ENCODE peak calls at places on chromosomes 13 and 19, in ten cellular contexts. T is GM12891, Y is transverse colon, N is upper lobe of left lung, Q is suprapubic skin, C is H1, U is breast epithelium, F is prostate gland, A is HCT116, R is sigmoid colon. P is an unnamed sample.

GRCh38 chr13:52195052-52195837 is 35.8 kb upstream of the NEK3 start:
- DNase-seq in T (peak; percentile 44), Q (peak; percentile 88), U (peak; percentile 50), C (peak; percentile 75), F (peak; percentile 24), Y (peak; percentile 79), A (no peak), R (peak; percentile 94), N (peak; percentile 74), P (peak; percentile 48)

GRCh38 chr19:32914879-32915278 is 45.3 kb upstream of the SLC7A9 start:
- DNase-seq in A (no peak), C (no peak), R (no peak), U (no peak), F (no peak), Y (no peak), Q (no peak), N (no peak), T (no peak), P (no peak)

GRCh38 chr19:768424-768823 is 17.5 kb downstream of the MISP start:
- DNase-seq in Q (no peak), Y (no peak), R (no peak), N (no peak), C (no peak), A (no peak), U (no peak), F (no peak), T (no peak), P (no peak)

GRCh38 chr19:51689751-51690358 is 3.3 kb upstream of the SPACA6 start:
- DNase-seq in C (peak; percentile 83), A (no peak), F (no peak), Y (peak; percentile 28), Q (no peak), U (no peak), N (no peak), R (peak; percentile 80), T (no peak), P (no peak)

GRCh38 chr13:45737571-45738002 is 35.5 kb downstream of the CBY2 start:
- DNase-seq in Y (no peak), A (peak; percentile 16), U (no peak), T (peak; percentile 30), F (no peak), C (peak; percentile 71), Q (no peak), N (no peak), R (no peak), P (no peak)

GRCh38 chr13:46595136-46595917 is 42.4 kb downstream of the LRCH1 start:
- DNase-seq in U (peak; percentile 80), R (no peak), Q (no peak), C (no peak), T (no peak), F (peak; percentile 68), Y (no peak), N (no peak), A (no peak), P (no peak)

GRCh38 chr19:1293782-1294621 is 8.3 kb downstream of the EFNA2 start:
- DNase-seq in Q (no peak), N (no peak), R (no peak), F (no peak), T (no peak), Y (no peak), A (no peak), C (no peak), U (no peak), P (no peak)

GRCh38 chr13:47351798-47352197 is 454.9 kb upstream of the HTR2A start:
- DNase-seq in T (no peak), N (no peak), R (no peak), A (no peak), U (no peak), Q (no peak), C (no peak), F (no peak), Y (no peak), P (no peak)

GRCh38 chr19:57642396-57643046 is 9.6 kb downstream of the ZNF211 start:
- DNase-seq in R (no peak), C (no peak), Q (no peak), N (no peak), Y (no peak), U (no peak), T (no peak), A (no peak), F (peak; percentile 58), P (no peak)

GRCh38 chr13:67803118-67803517 is 573.0 kb upstream of the PCDH9 start:
- DNase-seq in Q (no peak), N (no peak), T (no peak), R (no peak), F (no peak), Y (no peak), C (no peak), A (no peak), U (no peak), P (no peak)

GRCh38 chr13:74191036-74191809 is 57.0 kb upstream of the KLF12 start:
- DNase-seq in U (no peak), Y (no peak), R (no peak), F (no peak), N (no peak), T (no peak), C (no peak), A (no peak), Q (no peak), P (no peak)

GRCh38 chr19:19657397-19657783 is 6.1 kb downstream of the ATP13A1 start:
- DNase-seq in C (no peak), U (no peak), A (no peak), Q (no peak), N (no peak), F (no peak), Y (no peak), R (no peak), T (no peak), P (peak; percentile 3)

GRCh38 chr19:17213334-17213733 is 1.8 kb upstream of the USE1 start:
- DNase-seq in C (no peak), Y (no peak), U (no peak), A (no peak), F (no peak), R (no peak), Q (no peak), T (no peak), N (no peak), P (no peak)
- TF ChIP-seq POLR2AphosphoS5 in C (no peak), Y (no peak), U (no peak), A (no peak), F (no peak), R (no peak), Q (no peak), T (peak; percentile 70), N (no peak), P (peak; percentile 64)

GRCh38 chr13:43953370-43953769 is 73.7 kb downstream of the LACC1 start:
- DNase-seq in N (no peak), T (no peak), U (peak; percentile 48), A (no peak), C (no peak), F (no peak), Q (no peak), Y (no peak), R (no peak), P (no peak)

GRCh38 chr13:43946281-43946680 is 66.6 kb downstream of the LACC1 start:
- DNase-seq in U (no peak), F (no peak), T (no peak), Q (no peak), R (no peak), C (no peak), A (no peak), Y (no peak), N (no peak), P (no peak)

GRCh38 chr13:43942301-43942700 is 62.6 kb downstream of the LACC1 start:
- DNase-seq in C (no peak), U (no peak), Q (no peak), N (no peak), A (no peak), Y (no peak), T (no peak), R (no peak), F (no peak), P (no peak)

GRCh38 chr13:43948059-43948458 is 68.4 kb downstream of the LACC1 start:
- DNase-seq in F (no peak), R (no peak), N (no peak), U (no peak), T (no peak), A (no peak), C (no peak), Q (no peak), Y (no peak), P (no peak)
- TF ChIP-seq POLR2A in F (no peak), R (no peak), N (no peak), U (no peak), T (no peak), A (no peak), C (no peak), Q (no peak), Y (no peak), P (no peak)

GRCh38 chr19:53867225-53868090 is at the start of gene MYADM:
- DNase-seq in A (peak; percentile 95), T (peak; percentile 17), F (peak; percentile 95), R (peak; percentile 100), U (peak; percentile 99), Q (peak; percentile 99), N (peak; percentile 98), Y (peak; percentile 100), C (peak; percentile 100), P (peak; percentile 77)

GRCh38 chr19:53865918-53866696 is 1.6 kb upstream of the MYADM start:
- DNase-seq in C (peak; percentile 83), Q (peak; percentile 92), U (peak; percentile 62), R (peak; percentile 91), Y (peak; percentile 81), A (peak; percentile 60), N (peak; percentile 72), F (peak; percentile 32), T (no peak), P (peak; percentile 58)

GRCh38 chr19:53868091-53868891 is 608 bp downstream of the MYADM start:
- DNase-seq in Q (peak; percentile 91), U (peak; percentile 66), Y (peak; percentile 69), F (peak; percentile 22), R (peak; percentile 89), A (no peak), T (peak; percentile 23), C (peak; percentile 71), N (peak; percentile 66), P (no peak)

GRCh38 chr19:53865523-53865917 is 2.2 kb upstream of the MYADM start:
- DNase-seq in Q (no peak), R (no peak), A (no peak), U (no peak), C (no peak), N (no peak), F (no peak), T (no peak), Y (no peak), P (no peak)

DNA sequence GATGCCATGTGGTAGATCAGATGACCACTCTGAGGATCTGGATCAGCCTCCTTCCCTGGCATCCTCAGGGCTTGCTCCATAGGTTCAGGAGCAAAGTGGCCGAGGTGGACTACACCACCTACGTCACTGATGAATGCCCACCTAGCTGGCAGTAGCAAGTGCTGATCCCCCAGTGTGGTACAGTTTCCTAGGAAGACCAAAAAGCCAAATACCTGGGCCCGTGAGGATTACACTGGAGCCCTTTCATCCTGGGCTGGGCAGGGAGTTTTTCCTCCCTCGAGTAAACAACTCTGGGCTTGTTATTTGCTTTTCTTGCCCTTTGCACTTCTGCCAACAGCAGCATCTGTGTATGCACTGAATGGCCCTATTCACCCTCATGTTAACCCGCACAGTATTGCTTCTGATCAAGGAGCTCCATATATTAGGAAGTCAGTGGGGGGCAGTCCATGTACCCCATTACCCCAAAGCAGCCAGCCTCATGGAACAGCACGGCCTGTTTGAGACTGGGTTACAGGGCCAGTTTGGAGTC is 3.3 kb upstream of the MYADM start:
- DNase-seq in F (no peak), T (no peak), C (no peak), Y (peak; percentile 55), R (no peak), A (no peak), U (no peak), N (no peak), Q (no peak), P (no peak)
- TF ChIP-seq POLR2AphosphoS5 in F (no peak), T (no peak), C (no peak), Y (peak; percentile 33), R (no peak), A (no peak), U (no peak), N (no peak), Q (no peak), P (no peak)

GRCh38 chr19:36086326-36086725 is 24.6 kb upstream of the OVOL3 start:
- DNase-seq in N (no peak), Y (no peak), C (no peak), A (no peak), U (no peak), T (no peak), R (no peak), Q (no peak), F (no peak), P (no peak)
- TF ChIP-seq POLR2A in N (no peak), Y (no peak), C (no peak), A (no peak), U (no peak), T (no peak), R (no peak), Q (no peak), F (no peak), P (no peak)